ENCODE peak calls at places on chromosomes 13 and 19, in eight cellular contexts. One of them, this sample, is unnamed.

GRCh38 chr19:16019691-16020448 is 56.4 kb upstream of the TPM4 start:
- DNase-seq in heart left ventricle: no peak
- DNase-seq in prostate gland: no peak
- DNase-seq in breast epithelium: no peak
- DNase-seq in uterus: no peak
- DNase-seq in IMR-90: no peak
- DNase-seq in esophagus squamous epithelium: no peak
- DNase-seq in testis: no peak
- DNase-seq in this sample: peak

GRCh38 chr19:28836366-28836765 is 376.6 kb downstream of the UQCRFS1 start:
- DNase-seq in heart left ventricle: no peak
- DNase-seq in prostate gland: no peak
- DNase-seq in breast epithelium: no peak
- DNase-seq in uterus: no peak
- DNase-seq in IMR-90: no peak
- DNase-seq in esophagus squamous epithelium: no peak
- DNase-seq in testis: no peak
- DNase-seq in this sample: no peak

GRCh38 chr13:50699874-50700663 is 143.4 kb downstream of the DLEU7 start:
- DNase-seq in heart left ventricle: no peak
- DNase-seq in prostate gland: no peak
- DNase-seq in breast epithelium: no peak
- DNase-seq in uterus: no peak
- DNase-seq in IMR-90: no peak
- DNase-seq in esophagus squamous epithelium: no peak
- DNase-seq in testis: no peak
- DNase-seq in this sample: no peak

GRCh38 chr19:7857727-7858701 is 16.2 kb downstream of the PRR36 start:
- DNase-seq in heart left ventricle: no peak
- DNase-seq in prostate gland: no peak
- DNase-seq in breast epithelium: no peak
- DNase-seq in uterus: no peak
- DNase-seq in IMR-90: no peak
- DNase-seq in esophagus squamous epithelium: no peak
- DNase-seq in testis: no peak
- DNase-seq in this sample: peak

GRCh38 chr19:461664-462551 is 1.1 kb upstream of the SHC2 start:
- DNase-seq in heart left ventricle: no peak
- DNase-seq in prostate gland: peak
- DNase-seq in breast epithelium: peak
- DNase-seq in uterus: peak
- DNase-seq in IMR-90: no peak
- DNase-seq in esophagus squamous epithelium: no peak
- DNase-seq in testis: peak
- DNase-seq in this sample: peak

GRCh38 chr13:50292082-50292481 is 276.8 kb downstream of the KCNRG start:
- DNase-seq in heart left ventricle: no peak
- DNase-seq in prostate gland: no peak
- DNase-seq in breast epithelium: no peak
- DNase-seq in uterus: no peak
- DNase-seq in IMR-90: no peak
- DNase-seq in esophagus squamous epithelium: no peak
- DNase-seq in testis: no peak
- DNase-seq in this sample: no peak

GRCh38 chr19:50896591-50897190 is 14.5 kb downstream of the KLK4 start:
- DNase-seq in heart left ventricle: no peak
- DNase-seq in prostate gland: peak
- DNase-seq in breast epithelium: peak
- DNase-seq in uterus: no peak
- DNase-seq in IMR-90: peak
- DNase-seq in esophagus squamous epithelium: no peak
- DNase-seq in testis: no peak
- DNase-seq in this sample: no peak

GRCh38 chr19:18975011-18975410 is 34.0 kb upstream of the HOMER3 start:
- DNase-seq in heart left ventricle: no peak
- DNase-seq in prostate gland: no peak
- DNase-seq in breast epithelium: no peak
- DNase-seq in uterus: no peak
- DNase-seq in IMR-90: peak
- DNase-seq in esophagus squamous epithelium: no peak
- DNase-seq in testis: no peak
- DNase-seq in this sample: no peak

GRCh38 chr13:77860621-77861020 is 58.0 kb downstream of the EDNRB start:
- DNase-seq in heart left ventricle: no peak
- DNase-seq in prostate gland: no peak
- DNase-seq in breast epithelium: no peak
- DNase-seq in uterus: no peak
- DNase-seq in IMR-90: peak
- DNase-seq in esophagus squamous epithelium: no peak
- DNase-seq in testis: no peak
- DNase-seq in this sample: no peak

GRCh38 chr13:112443191-112444000 is 67.2 kb downstream of the SPACA7 start:
- DNase-seq in heart left ventricle: no peak
- DNase-seq in prostate gland: no peak
- DNase-seq in breast epithelium: no peak
- DNase-seq in uterus: no peak
- DNase-seq in IMR-90: no peak
- DNase-seq in esophagus squamous epithelium: no peak
- DNase-seq in testis: no peak
- DNase-seq in this sample: peak

GRCh38 chr13:113742445-113743120 is 16.4 kb upstream of the TMEM255B start:
- DNase-seq in heart left ventricle: no peak
- DNase-seq in prostate gland: no peak
- DNase-seq in breast epithelium: no peak
- DNase-seq in uterus: no peak
- DNase-seq in IMR-90: no peak
- DNase-seq in esophagus squamous epithelium: no peak
- DNase-seq in testis: no peak
- DNase-seq in this sample: no peak

GRCh38 chr19:3019211-3019854 is 9.7 kb downstream of the TLE2 start:
- DNase-seq in heart left ventricle: no peak
- DNase-seq in prostate gland: no peak
- DNase-seq in breast epithelium: no peak
- DNase-seq in uterus: no peak
- DNase-seq in IMR-90: no peak
- DNase-seq in esophagus squamous epithelium: no peak
- DNase-seq in testis: no peak
- DNase-seq in this sample: no peak

GRCh38 chr13:47826481-47826880 is 174.6 kb downstream of the SUCLA2 start:
- DNase-seq in heart left ventricle: no peak
- DNase-seq in prostate gland: no peak
- DNase-seq in breast epithelium: no peak
- DNase-seq in uterus: no peak
- DNase-seq in IMR-90: peak
- DNase-seq in esophagus squamous epithelium: no peak
- DNase-seq in testis: no peak
- DNase-seq in this sample: no peak

GRCh38 chr19:32322541-32322940 is 22.9 kb upstream of the ZNF507 start:
- DNase-seq in heart left ventricle: no peak
- DNase-seq in prostate gland: no peak
- DNase-seq in breast epithelium: no peak
- DNase-seq in uterus: no peak
- DNase-seq in IMR-90: no peak
- DNase-seq in esophagus squamous epithelium: no peak
- DNase-seq in testis: no peak
- DNase-seq in this sample: no peak

GRCh38 chr19:457636-458035 is 3.2 kb downstream of the SHC2 start:
- DNase-seq in heart left ventricle: no peak
- DNase-seq in prostate gland: no peak
- DNase-seq in breast epithelium: no peak
- DNase-seq in uterus: no peak
- DNase-seq in IMR-90: no peak
- DNase-seq in esophagus squamous epithelium: no peak
- DNase-seq in testis: peak
- DNase-seq in this sample: no peak

GRCh38 chr19:44890366-44891015 is 563 bp upstream of the TOMM40 start:
- DNase-seq in heart left ventricle: no peak
- DNase-seq in prostate gland: peak
- DNase-seq in breast epithelium: peak
- DNase-seq in uterus: no peak
- DNase-seq in IMR-90: peak
- DNase-seq in esophagus squamous epithelium: peak
- DNase-seq in testis: peak
- DNase-seq in this sample: peak

DNA sequence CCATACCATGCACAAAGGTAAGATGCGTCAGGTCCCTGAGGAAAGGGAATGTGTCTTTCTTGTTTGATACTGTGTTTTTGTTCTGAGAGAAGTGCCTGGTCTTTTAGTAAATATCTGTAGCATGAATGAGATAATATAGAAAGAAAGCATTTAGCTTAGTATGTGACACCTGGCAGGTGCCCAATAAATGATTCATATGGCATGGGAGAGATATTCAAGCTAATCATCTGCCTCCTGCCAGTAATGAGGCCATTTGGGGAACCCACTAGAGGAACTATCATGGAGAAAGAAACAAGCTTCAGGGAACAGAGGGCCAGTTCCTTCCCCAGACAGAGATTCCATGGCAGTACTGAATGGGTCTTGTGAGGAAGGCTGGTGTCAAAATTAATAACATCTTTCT is 604.0 kb downstream of the DCT start:
- DNase-seq in heart left ventricle: no peak
- DNase-seq in prostate gland: no peak
- DNase-seq in breast epithelium: no peak
- DNase-seq in uterus: no peak
- DNase-seq in IMR-90: peak
- DNase-seq in esophagus squamous epithelium: no peak
- DNase-seq in testis: no peak
- DNase-seq in this sample: no peak
- TF ChIP-seq CTCF in heart left ventricle: no peak
- TF ChIP-seq CTCF in prostate gland: no peak
- TF ChIP-seq CTCF in breast epithelium: no peak
- TF ChIP-seq CTCF in uterus: no peak
- TF ChIP-seq CTCF in IMR-90: no peak
- TF ChIP-seq CTCF in esophagus squamous epithelium: no peak
- TF ChIP-seq CTCF in testis: no peak
- TF ChIP-seq CTCF in this sample: no peak

DNA sequence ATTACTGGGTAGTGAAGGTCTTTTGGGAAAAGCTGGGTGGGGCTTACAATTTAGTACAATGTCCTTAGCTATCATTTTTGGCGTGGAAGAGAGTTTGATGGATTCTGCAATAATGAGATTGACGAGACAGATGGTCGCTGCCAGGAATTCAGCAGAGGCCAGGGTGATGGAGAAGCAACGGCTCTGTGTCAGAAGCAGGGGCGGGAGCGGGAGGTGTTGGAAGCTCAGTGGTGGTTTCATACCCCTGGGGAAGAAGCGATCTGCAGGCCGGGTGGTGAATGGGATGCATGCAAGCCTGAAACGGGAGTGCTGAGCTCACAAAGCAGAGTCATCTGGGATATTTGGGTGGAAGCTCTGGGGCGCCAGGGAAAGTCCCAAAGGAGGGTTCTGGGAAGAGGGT is 370.8 kb downstream of the ZNF536 start:
- DNase-seq in heart left ventricle: no peak
- DNase-seq in prostate gland: no peak
- DNase-seq in breast epithelium: no peak
- DNase-seq in uterus: no peak
- DNase-seq in IMR-90: no peak
- DNase-seq in esophagus squamous epithelium: no peak
- DNase-seq in testis: no peak
- DNase-seq in this sample: no peak
- TF ChIP-seq POLR2A in heart left ventricle: no peak
- TF ChIP-seq POLR2A in prostate gland: no peak
- TF ChIP-seq POLR2A in breast epithelium: no peak
- TF ChIP-seq POLR2A in uterus: no peak
- TF ChIP-seq POLR2A in IMR-90: no peak
- TF ChIP-seq POLR2A in esophagus squamous epithelium: no peak
- TF ChIP-seq POLR2A in testis: no peak
- TF ChIP-seq POLR2A in this sample: no peak

GRCh38 chr13:103145476-103145875 is 79.3 kb upstream of the SLC10A2 start:
- DNase-seq in heart left ventricle: no peak
- DNase-seq in prostate gland: no peak
- DNase-seq in breast epithelium: no peak
- DNase-seq in uterus: no peak
- DNase-seq in IMR-90: no peak
- DNase-seq in esophagus squamous epithelium: no peak
- DNase-seq in testis: no peak
- DNase-seq in this sample: no peak

GRCh38 chr13:103134271-103134670 is 68.1 kb upstream of the SLC10A2 start:
- DNase-seq in heart left ventricle: no peak
- DNase-seq in prostate gland: no peak
- DNase-seq in breast epithelium: no peak
- DNase-seq in uterus: no peak
- DNase-seq in IMR-90: no peak
- DNase-seq in esophagus squamous epithelium: no peak
- DNase-seq in testis: no peak
- DNase-seq in this sample: no peak

GRCh38 chr13:103142091-103142594 is 75.9 kb upstream of the SLC10A2 start:
- DNase-seq in heart left ventricle: no peak
- DNase-seq in prostate gland: no peak
- DNase-seq in breast epithelium: no peak
- DNase-seq in uterus: no peak
- DNase-seq in IMR-90: no peak
- DNase-seq in esophagus squamous epithelium: no peak
- DNase-seq in testis: no peak
- DNase-seq in this sample: no peak

GRCh38 chr13:103140001-103140671 is 73.9 kb upstream of the SLC10A2 start:
- DNase-seq in heart left ventricle: no peak
- DNase-seq in prostate gland: peak
- DNase-seq in breast epithelium: no peak
- DNase-seq in uterus: no peak
- DNase-seq in IMR-90: no peak
- DNase-seq in esophagus squamous epithelium: no peak
- DNase-seq in testis: no peak
- DNase-seq in this sample: no peak
- TF ChIP-seq CTCF in heart left ventricle: peak
- TF ChIP-seq CTCF in prostate gland: peak
- TF ChIP-seq CTCF in breast epithelium: no peak
- TF ChIP-seq CTCF in uterus: no peak
- TF ChIP-seq CTCF in IMR-90: no peak
- TF ChIP-seq CTCF in esophagus squamous epithelium: peak
- TF ChIP-seq CTCF in testis: no peak
- TF ChIP-seq CTCF in this sample: no peak

DNA sequence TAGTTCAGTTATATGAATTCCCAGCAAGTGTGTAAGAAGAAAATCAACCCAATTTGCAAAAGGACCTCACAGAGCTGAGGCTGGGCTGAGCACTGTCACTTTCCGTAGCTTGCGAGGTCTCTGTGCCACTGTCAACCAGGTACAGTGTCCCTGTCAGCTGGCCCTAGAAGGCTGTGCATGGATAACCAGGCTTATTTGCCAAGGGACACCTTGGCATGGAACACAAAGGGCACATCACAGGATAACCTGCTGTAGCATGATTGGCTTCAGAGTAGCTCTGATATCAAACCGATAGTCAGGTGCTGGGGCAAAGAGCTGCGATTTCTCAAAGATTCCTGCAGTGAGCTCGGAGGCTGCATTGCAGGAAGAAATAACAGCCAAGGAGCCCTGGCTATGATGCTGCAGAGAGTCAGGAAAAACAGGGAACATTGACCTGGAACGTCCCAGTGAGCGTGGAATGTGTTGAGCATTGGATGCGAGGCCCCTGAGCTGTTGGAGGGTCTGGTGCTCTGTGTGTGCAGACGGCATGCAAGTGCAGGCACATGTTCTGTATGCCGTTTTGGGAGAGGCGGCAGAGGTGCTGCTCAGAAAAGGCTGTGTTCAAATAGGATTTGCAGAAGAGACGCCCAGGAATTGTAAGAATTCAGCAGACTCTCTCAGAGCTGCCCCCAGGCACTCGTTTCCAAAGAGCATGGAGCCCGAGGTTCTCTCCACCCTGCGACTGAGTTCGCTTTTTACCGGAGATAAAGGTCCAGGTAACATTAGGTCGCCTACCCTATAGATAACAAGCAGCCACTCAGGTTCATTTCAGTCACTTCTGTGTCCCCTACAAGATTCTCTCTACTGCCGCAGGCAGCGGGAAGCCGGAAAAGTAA is 213.5 kb upstream of the IRS2 start:
- DNase-seq in heart left ventricle: no peak
- DNase-seq in prostate gland: no peak
- DNase-seq in breast epithelium: no peak
- DNase-seq in uterus: no peak
- DNase-seq in IMR-90: no peak
- DNase-seq in esophagus squamous epithelium: no peak
- DNase-seq in testis: no peak
- DNase-seq in this sample: no peak
- TF ChIP-seq POLR2A in heart left ventricle: no peak
- TF ChIP-seq POLR2A in prostate gland: no peak
- TF ChIP-seq POLR2A in breast epithelium: no peak
- TF ChIP-seq POLR2A in uterus: no peak
- TF ChIP-seq POLR2A in IMR-90: no peak
- TF ChIP-seq POLR2A in esophagus squamous epithelium: no peak
- TF ChIP-seq POLR2A in testis: no peak
- TF ChIP-seq POLR2A in this sample: no peak